ENCODE peak calls at places on chromosomes 5 and 9, in seven cellular contexts. V, M, H, Z, X, W and B are unnamed samples.

GRCh38 chr5:177980776-177981175 is 15.3 kb downstream of the PROP1 start:
- DNase-seq in H (peak; percentile 35), X (peak; percentile 4), Z (no peak), V (peak; percentile 28), M (no peak), W (no peak), B (peak; percentile 37)

GRCh38 chr5:89437450-89438435 is 554.8 kb upstream of the MEF2C start:
- DNase-seq in M (no peak), V (no peak), W (no peak), H (no peak), Z (no peak), X (peak; percentile 83), B (no peak)

GRCh38 chr9:82020341-82020740 is 31.8 kb downstream of the SPATA31D1 start:
- DNase-seq in M (no peak), H (no peak), X (no peak), Z (no peak), W (no peak), V (no peak), B (no peak)

GRCh38 chr5:10279328-10279727 is 28.4 kb downstream of the CMBL start:
- DNase-seq in W (no peak), Z (no peak), H (no peak), M (no peak), V (no peak), X (no peak), B (no peak)

GRCh38 chr9:130426883-130427282 is 17.9 kb upstream of the ASS1 start:
- DNase-seq in Z (no peak), W (peak; percentile 33), M (peak; percentile 100), H (no peak), V (no peak), X (peak; percentile 42), B (peak; percentile 100)

GRCh38 chr9:19976226-19976625 is 187.4 kb upstream of the SLC24A2 start:
- DNase-seq in H (no peak), X (no peak), W (no peak), V (no peak), Z (no peak), M (no peak), B (peak; percentile 13)

GRCh38 chr5:172690258-172691075 is 49.4 kb downstream of the NEURL1B start:
- DNase-seq in W (no peak), H (no peak), Z (no peak), X (no peak), M (peak; percentile 84), V (no peak), B (no peak)

GRCh38 chr9:81564632-81565031 is 124.7 kb downstream of the TLE1 start:
- DNase-seq in Z (no peak), W (no peak), H (no peak), X (no peak), M (no peak), V (no peak), B (no peak)

GRCh38 chr5:29238115-29238514 is 1955.4 kb upstream of the CDH6 start:
- DNase-seq in W (no peak), M (no peak), V (no peak), H (no peak), X (no peak), Z (no peak), B (no peak)

GRCh38 chr9:136950656-136951030 is 1.4 kb upstream of the LCN12 start:
- DNase-seq in V (no peak), X (no peak), Z (no peak), H (no peak), M (peak; percentile 86), W (no peak), B (no peak)

GRCh38 chr5:944621-944927 is 51.9 kb downstream of the TRIP13 start:
- DNase-seq in M (no peak), W (no peak), H (no peak), V (no peak), Z (no peak), X (no peak), B (no peak)

GRCh38 chr5:18745591-18745987 is 1111.3 kb downstream of the TAF11L14 start:
- DNase-seq in V (no peak), M (no peak), W (peak; percentile 1), X (no peak), Z (no peak), H (no peak), B (no peak)

GRCh38 chr9:26687421-26687820 is 205.2 kb downstream of the CAAP1 start:
- DNase-seq in H (peak; percentile 37), Z (no peak), M (no peak), V (no peak), X (no peak), W (no peak), B (no peak)

GRCh38 chr5:58937031-58937681 is 354.3 kb downstream of the RAB3C start:
- DNase-seq in W (no peak), Z (no peak), H (no peak), X (no peak), M (no peak), V (no peak), B (no peak)

GRCh38 chr5:59164041-59164830 is 581.4 kb downstream of the RAB3C start:
- DNase-seq in M (peak; percentile 66), H (no peak), W (no peak), V (no peak), X (peak; percentile 41), Z (no peak), B (no peak)

GRCh38 chr5:50666261-50667078 is at the start of gene PARP8:
- DNase-seq in Z (peak; percentile 59), X (peak; percentile 14), M (peak; percentile 86), V (peak; percentile 61), W (peak; percentile 9), H (peak; percentile 63), B (peak; percentile 41)

GRCh38 chr5:89351975-89352374 is 469.0 kb upstream of the MEF2C start:
- DNase-seq in Z (no peak), M (no peak), W (no peak), X (peak; percentile 26), H (no peak), V (no peak), B (peak; percentile 12)

GRCh38 chr5:142820447-142820846 is 50.3 kb downstream of the ARHGAP26 start:
- DNase-seq in M (no peak), Z (no peak), W (no peak), H (no peak), X (no peak), V (no peak), B (no peak)

GRCh38 chr9:6667633-6668280 is 22.2 kb upstream of the GLDC start:
- DNase-seq in Z (no peak), H (peak; percentile 44), X (peak; percentile 12), M (no peak), V (no peak), W (peak; percentile 73), B (peak; percentile 15)

GRCh38 chr9:4339783-4340335 is 40.0 kb upstream of the GLIS3 start:
- DNase-seq in H (no peak), M (peak; percentile 63), V (no peak), Z (no peak), W (peak; percentile 15), X (no peak), B (no peak)

GRCh38 chr5:42715791-42716190 is 40.8 kb upstream of the CCDC152 start:
- DNase-seq in Z (no peak), X (peak; percentile 16), M (peak; percentile 14), V (no peak), W (no peak), H (no peak), B (no peak)
- TF ChIP-seq CTCF in Z (no peak), X (no peak), M (no peak), V (no peak), W (no peak), H (no peak), B (no peak)

DNA sequence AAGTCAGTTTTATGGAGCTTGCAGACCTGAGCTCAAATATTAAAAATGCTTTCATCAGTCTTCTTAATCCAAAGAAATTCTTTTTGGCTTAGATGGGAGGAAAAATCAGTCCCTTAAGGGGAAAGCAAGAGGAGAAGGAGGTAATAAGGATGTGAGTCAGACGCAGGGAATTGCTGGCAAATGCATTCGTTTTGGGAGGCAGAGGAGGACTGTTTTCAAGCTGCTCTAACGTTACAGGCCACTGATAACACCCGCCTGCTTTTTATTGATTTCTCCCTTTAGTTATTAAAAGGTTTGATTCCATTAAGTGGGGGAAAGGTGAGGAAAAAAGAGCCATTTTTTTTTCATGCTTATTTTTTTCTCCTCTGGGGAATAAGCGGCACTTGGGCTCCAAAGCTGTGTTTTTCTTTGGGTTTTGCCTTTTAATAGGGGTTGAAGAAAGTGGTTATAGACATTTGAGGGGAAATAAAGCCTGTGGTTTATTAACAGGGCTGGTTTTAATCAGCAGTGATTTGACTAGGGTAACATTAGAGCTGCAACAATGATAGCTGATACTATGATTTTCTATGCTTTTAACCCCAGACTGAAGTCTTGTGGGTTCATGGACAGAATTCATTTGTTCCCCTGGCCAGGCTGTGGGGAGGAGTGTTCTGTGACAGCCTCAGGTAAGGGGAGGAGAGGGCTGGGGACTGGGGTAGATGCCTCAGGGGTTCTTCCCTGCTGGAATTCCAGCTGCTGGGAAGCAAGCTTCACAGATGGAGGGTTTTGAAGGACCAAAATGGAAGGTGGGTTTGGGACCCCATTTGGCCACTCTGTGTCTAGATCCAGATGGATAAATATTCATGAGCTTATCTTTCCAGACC is 225.2 kb downstream of the GAS1 start:
- DNase-seq in H (no peak), W (no peak), V (peak; percentile 76), X (peak; percentile 95), M (peak; percentile 87), Z (no peak), B (peak; percentile 81)
- H3K27ac ChIP-seq in H (no peak overlapping the region), W (no peak overlapping the region), V (peak overlapping the region; percentile 80), X (peak overlapping the region; percentile 44), M (peak overlapping the region; percentile 59), Z (no peak overlapping the region), B (peak overlapping the region; percentile 98)

GRCh38 chr5:34833090-34833489 is 5.9 kb upstream of the TTC23L start:
- DNase-seq in W (no peak), V (no peak), X (no peak), Z (no peak), H (no peak), M (no peak), B (no peak)

GRCh38 chr5:34835664-34836063 is 3.3 kb upstream of the TTC23L start:
- DNase-seq in W (no peak), Z (no peak), X (no peak), H (no peak), M (no peak), V (no peak), B (no peak)

GRCh38 chr5:34832568-34832967 is 6.4 kb upstream of the TTC23L start:
- DNase-seq in Z (no peak), V (no peak), H (no peak), W (no peak), X (no peak), M (no peak), B (no peak)

GRCh38 chr5:34834794-34835089 is 4.2 kb upstream of the TTC23L start:
- DNase-seq in V (no peak), H (no peak), M (no peak), Z (no peak), X (no peak), W (no peak), B (no peak)

GRCh38 chr5:34833991-34834793 is 4.8 kb upstream of the TTC23L start:
- DNase-seq in V (no peak), X (no peak), Z (no peak), W (no peak), H (no peak), M (no peak), B (no peak)
- TF ChIP-seq CTCF in V (no peak), X (no peak), Z (no peak), W (no peak), H (peak; percentile 10), M (no peak), B (no peak)

DNA sequence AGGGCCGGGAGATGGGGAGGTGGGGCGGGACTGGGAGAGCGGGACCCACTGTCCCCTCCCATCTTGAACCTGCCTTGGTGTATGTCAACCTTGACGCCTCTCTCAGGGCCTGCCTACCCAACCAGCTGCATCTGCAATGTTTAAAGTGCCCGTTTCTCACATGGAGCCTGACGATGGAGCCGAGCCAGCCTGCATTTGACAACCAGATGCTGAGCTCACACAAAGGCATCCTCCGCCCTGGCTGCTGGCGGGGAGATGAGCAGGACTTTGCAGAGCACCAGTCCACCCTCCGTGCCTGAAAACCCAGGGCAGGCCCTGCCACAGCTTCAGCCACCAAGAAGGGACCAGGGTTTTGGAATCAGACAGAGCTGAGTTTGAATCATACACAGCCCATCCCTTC is 141.1 kb upstream of the SMIM23 start:
- DNase-seq in V (no peak), H (no peak), Z (no peak), M (no peak), X (no peak), W (no peak), B (no peak)
- H3K27ac ChIP-seq in V (no peak overlapping the region), H (no peak overlapping the region), Z (no peak overlapping the region), M (no peak overlapping the region), X (no peak overlapping the region), W (no peak overlapping the region), B (no peak overlapping the region)